ENCODE peak calls at places on chromosome 15, in seven cellular contexts. One of them, this sample, is unnamed.

GRCh38 chr15:74200394-74200793 is 2.2 kb downstream of the STRA6 start:
- DNase-seq in neural progenitor cell: no peak
- DNase-seq in GM12878: no peak
- DNase-seq in astrocyte: peak
- DNase-seq in GM23248: peak
- DNase-seq in fibroblast of lung: peak
- DNase-seq in HCT116: peak
- DNase-seq in this sample: peak

GRCh38 chr15:64851503-64851840 is 9.8 kb downstream of the PLEKHO2 start:
- DNase-seq in neural progenitor cell: peak
- DNase-seq in GM12878: no peak
- DNase-seq in astrocyte: peak
- DNase-seq in GM23248: peak
- DNase-seq in fibroblast of lung: peak
- DNase-seq in HCT116: no peak
- DNase-seq in this sample: no peak

GRCh38 chr15:44298878-44299277 is 10.4 kb downstream of the GOLM2 start:
- DNase-seq in neural progenitor cell: peak
- DNase-seq in GM12878: no peak
- DNase-seq in astrocyte: no peak
- DNase-seq in GM23248: peak
- DNase-seq in fibroblast of lung: no peak
- DNase-seq in HCT116: peak
- DNase-seq in this sample: no peak

GRCh38 chr15:57091626-57092025 is 173.2 kb downstream of the TCF12 start:
- DNase-seq in neural progenitor cell: no peak
- DNase-seq in GM12878: no peak
- DNase-seq in astrocyte: no peak
- DNase-seq in GM23248: no peak
- DNase-seq in fibroblast of lung: no peak
- DNase-seq in HCT116: no peak
- DNase-seq in this sample: no peak

GRCh38 chr15:85527907-85528306 is 147.5 kb downstream of the AKAP13 start:
- DNase-seq in neural progenitor cell: no peak
- DNase-seq in GM12878: no peak
- DNase-seq in astrocyte: peak
- DNase-seq in GM23248: peak
- DNase-seq in fibroblast of lung: peak
- DNase-seq in HCT116: no peak
- DNase-seq in this sample: peak

GRCh38 chr15:84725001-84725491 is 9.1 kb upstream of the SEC11A start:
- DNase-seq in neural progenitor cell: no peak
- DNase-seq in GM12878: peak
- DNase-seq in astrocyte: peak
- DNase-seq in GM23248: peak
- DNase-seq in fibroblast of lung: no peak
- DNase-seq in HCT116: no peak
- DNase-seq in this sample: peak

GRCh38 chr15:84649706-84650105 is 4.4 kb downstream of the WDR73 start:
- DNase-seq in neural progenitor cell: no peak
- DNase-seq in GM12878: no peak
- DNase-seq in astrocyte: no peak
- DNase-seq in GM23248: peak
- DNase-seq in fibroblast of lung: no peak
- DNase-seq in HCT116: no peak
- DNase-seq in this sample: no peak

GRCh38 chr15:48381861-48382260 is 50.6 kb downstream of the DUT start:
- DNase-seq in neural progenitor cell: no peak
- DNase-seq in GM12878: no peak
- DNase-seq in astrocyte: no peak
- DNase-seq in GM23248: no peak
- DNase-seq in fibroblast of lung: no peak
- DNase-seq in HCT116: no peak
- DNase-seq in this sample: no peak

GRCh38 chr15:99537344-99537743 is 28.4 kb upstream of the MEF2A start:
- DNase-seq in neural progenitor cell: no peak
- DNase-seq in GM12878: no peak
- DNase-seq in astrocyte: peak
- DNase-seq in GM23248: peak
- DNase-seq in fibroblast of lung: no peak
- DNase-seq in HCT116: no peak
- DNase-seq in this sample: no peak

GRCh38 chr15:62141200-62141599 is 23.9 kb downstream of the C2CD4B start:
- DNase-seq in neural progenitor cell: no peak
- DNase-seq in GM12878: no peak
- DNase-seq in astrocyte: no peak
- DNase-seq in GM23248: no peak
- DNase-seq in fibroblast of lung: no peak
- DNase-seq in HCT116: no peak
- DNase-seq in this sample: no peak

GRCh38 chr15:41944313-41944940 is 27.9 kb downstream of the EHD4 start:
- DNase-seq in neural progenitor cell: peak
- DNase-seq in GM12878: no peak
- DNase-seq in astrocyte: peak
- DNase-seq in GM23248: peak
- DNase-seq in fibroblast of lung: peak
- DNase-seq in HCT116: peak
- DNase-seq in this sample: peak

GRCh38 chr15:67769468-67770097 is 55.7 kb upstream of the SKOR1 start:
- DNase-seq in neural progenitor cell: no peak
- DNase-seq in GM12878: no peak
- DNase-seq in astrocyte: no peak
- DNase-seq in GM23248: no peak
- DNase-seq in fibroblast of lung: no peak
- DNase-seq in HCT116: no peak
- DNase-seq in this sample: no peak

GRCh38 chr15:73331991-73332925 is 36.5 kb downstream of the HCN4 start:
- DNase-seq in neural progenitor cell: no peak
- DNase-seq in GM12878: no peak
- DNase-seq in astrocyte: no peak
- DNase-seq in GM23248: no peak
- DNase-seq in fibroblast of lung: no peak
- DNase-seq in HCT116: no peak
- DNase-seq in this sample: no peak

GRCh38 chr15:37819191-37819590 is 115.2 kb upstream of the TMCO5A start:
- DNase-seq in neural progenitor cell: no peak
- DNase-seq in GM12878: no peak
- DNase-seq in astrocyte: peak
- DNase-seq in GM23248: peak
- DNase-seq in fibroblast of lung: no peak
- DNase-seq in HCT116: no peak
- DNase-seq in this sample: no peak

GRCh38 chr15:70018646-70019600 is 78.8 kb downstream of the TLE3 start:
- DNase-seq in neural progenitor cell: no peak
- DNase-seq in GM12878: no peak
- DNase-seq in astrocyte: no peak
- DNase-seq in GM23248: no peak
- DNase-seq in fibroblast of lung: no peak
- DNase-seq in HCT116: no peak
- DNase-seq in this sample: no peak

GRCh38 chr15:39232512-39232911 is 348.4 kb upstream of the THBS1 start:
- DNase-seq in neural progenitor cell: no peak
- DNase-seq in GM12878: no peak
- DNase-seq in astrocyte: peak
- DNase-seq in GM23248: peak
- DNase-seq in fibroblast of lung: peak
- DNase-seq in HCT116: no peak
- DNase-seq in this sample: peak
- H3K9ac ChIP-seq in neural progenitor cell: no peak
- H3K9ac ChIP-seq in GM12878: no peak
- H3K9ac ChIP-seq in astrocyte: peak
- H3K9ac ChIP-seq in GM23248: peak
- H3K9ac ChIP-seq in fibroblast of lung: no peak
- H3K9ac ChIP-seq in HCT116: no peak
- H3K9ac ChIP-seq in this sample: peak

GRCh38 chr15:89395996-89396395 is 61.4 kb upstream of the POLG start:
- DNase-seq in neural progenitor cell: no peak
- DNase-seq in GM12878: no peak
- DNase-seq in astrocyte: no peak
- DNase-seq in GM23248: no peak
- DNase-seq in fibroblast of lung: no peak
- DNase-seq in HCT116: no peak
- DNase-seq in this sample: peak

GRCh38 chr15:89399390-89400120 is 64.9 kb upstream of the POLG start:
- DNase-seq in neural progenitor cell: peak
- DNase-seq in GM12878: no peak
- DNase-seq in astrocyte: no peak
- DNase-seq in GM23248: peak
- DNase-seq in fibroblast of lung: no peak
- DNase-seq in HCT116: no peak
- DNase-seq in this sample: no peak

GRCh38 chr15:89396723-89397652 is 62.4 kb upstream of the POLG start:
- DNase-seq in neural progenitor cell: peak
- DNase-seq in GM12878: no peak
- DNase-seq in astrocyte: no peak
- DNase-seq in GM23248: no peak
- DNase-seq in fibroblast of lung: no peak
- DNase-seq in HCT116: no peak
- DNase-seq in this sample: no peak

GRCh38 chr15:89399070-89399389 is 64.4 kb upstream of the POLG start:
- DNase-seq in neural progenitor cell: no peak
- DNase-seq in GM12878: no peak
- DNase-seq in astrocyte: no peak
- DNase-seq in GM23248: no peak
- DNase-seq in fibroblast of lung: no peak
- DNase-seq in HCT116: no peak
- DNase-seq in this sample: no peak

GRCh38 chr15:89397653-89398023 is 63.0 kb upstream of the POLG start:
- DNase-seq in neural progenitor cell: no peak
- DNase-seq in GM12878: no peak
- DNase-seq in astrocyte: no peak
- DNase-seq in GM23248: no peak
- DNase-seq in fibroblast of lung: no peak
- DNase-seq in HCT116: no peak
- DNase-seq in this sample: no peak
- TF ChIP-seq EZH2 in neural progenitor cell: no peak
- TF ChIP-seq EZH2 in GM12878: no peak
- TF ChIP-seq EZH2 in astrocyte: no peak
- TF ChIP-seq EZH2 in GM23248: no peak
- TF ChIP-seq EZH2 in fibroblast of lung: no peak
- TF ChIP-seq EZH2 in HCT116: no peak
- TF ChIP-seq EZH2 in this sample: no peak

GRCh38 chr15:63824570-63824969 is 9.2 kb downstream of the HERC1 start:
- DNase-seq in neural progenitor cell: no peak
- DNase-seq in GM12878: no peak
- DNase-seq in astrocyte: no peak
- DNase-seq in GM23248: no peak
- DNase-seq in fibroblast of lung: no peak
- DNase-seq in HCT116: no peak
- DNase-seq in this sample: no peak

GRCh38 chr15:63819645-63820044 is 14.1 kb downstream of the HERC1 start:
- DNase-seq in neural progenitor cell: no peak
- DNase-seq in GM12878: no peak
- DNase-seq in astrocyte: no peak
- DNase-seq in GM23248: no peak
- DNase-seq in fibroblast of lung: no peak
- DNase-seq in HCT116: no peak
- DNase-seq in this sample: no peak

GRCh38 chr15:63826513-63826912 is 7.2 kb downstream of the HERC1 start:
- DNase-seq in neural progenitor cell: no peak
- DNase-seq in GM12878: no peak
- DNase-seq in astrocyte: no peak
- DNase-seq in GM23248: peak
- DNase-seq in fibroblast of lung: peak
- DNase-seq in HCT116: no peak
- DNase-seq in this sample: no peak

GRCh38 chr15:63820210-63820609 is 13.5 kb downstream of the HERC1 start:
- DNase-seq in neural progenitor cell: no peak
- DNase-seq in GM12878: no peak
- DNase-seq in astrocyte: no peak
- DNase-seq in GM23248: no peak
- DNase-seq in fibroblast of lung: no peak
- DNase-seq in HCT116: no peak
- DNase-seq in this sample: no peak

GRCh38 chr15:63823253-63823844 is 10.4 kb downstream of the HERC1 start:
- DNase-seq in neural progenitor cell: no peak
- DNase-seq in GM12878: no peak
- DNase-seq in astrocyte: no peak
- DNase-seq in GM23248: no peak
- DNase-seq in fibroblast of lung: no peak
- DNase-seq in HCT116: no peak
- DNase-seq in this sample: no peak
- H3K9ac ChIP-seq in neural progenitor cell: no peak
- H3K9ac ChIP-seq in GM12878: no peak
- H3K9ac ChIP-seq in astrocyte: no peak
- H3K9ac ChIP-seq in GM23248: no peak
- H3K9ac ChIP-seq in fibroblast of lung: no peak
- H3K9ac ChIP-seq in HCT116: no peak
- H3K9ac ChIP-seq in this sample: no peak

GRCh38 chr15:28903555-28903954 is 17.8 kb downstream of the APBA2 start:
- DNase-seq in neural progenitor cell: no peak
- DNase-seq in GM12878: no peak
- DNase-seq in astrocyte: no peak
- DNase-seq in GM23248: no peak
- DNase-seq in fibroblast of lung: no peak
- DNase-seq in HCT116: no peak
- DNase-seq in this sample: no peak

GRCh38 chr15:28902856-28903255 is 17.1 kb downstream of the APBA2 start:
- DNase-seq in neural progenitor cell: no peak
- DNase-seq in GM12878: no peak
- DNase-seq in astrocyte: no peak
- DNase-seq in GM23248: no peak
- DNase-seq in fibroblast of lung: no peak
- DNase-seq in HCT116: no peak
- DNase-seq in this sample: no peak

GRCh38 chr15:28901987-28902745 is 16.4 kb downstream of the APBA2 start:
- DNase-seq in neural progenitor cell: peak
- DNase-seq in GM12878: no peak
- DNase-seq in astrocyte: no peak
- DNase-seq in GM23248: no peak
- DNase-seq in fibroblast of lung: no peak
- DNase-seq in HCT116: no peak
- DNase-seq in this sample: no peak

GRCh38 chr15:28904023-28904422 is 18.2 kb downstream of the APBA2 start:
- DNase-seq in neural progenitor cell: no peak
- DNase-seq in GM12878: no peak
- DNase-seq in astrocyte: no peak
- DNase-seq in GM23248: no peak
- DNase-seq in fibroblast of lung: no peak
- DNase-seq in HCT116: no peak
- DNase-seq in this sample: no peak

DNA sequence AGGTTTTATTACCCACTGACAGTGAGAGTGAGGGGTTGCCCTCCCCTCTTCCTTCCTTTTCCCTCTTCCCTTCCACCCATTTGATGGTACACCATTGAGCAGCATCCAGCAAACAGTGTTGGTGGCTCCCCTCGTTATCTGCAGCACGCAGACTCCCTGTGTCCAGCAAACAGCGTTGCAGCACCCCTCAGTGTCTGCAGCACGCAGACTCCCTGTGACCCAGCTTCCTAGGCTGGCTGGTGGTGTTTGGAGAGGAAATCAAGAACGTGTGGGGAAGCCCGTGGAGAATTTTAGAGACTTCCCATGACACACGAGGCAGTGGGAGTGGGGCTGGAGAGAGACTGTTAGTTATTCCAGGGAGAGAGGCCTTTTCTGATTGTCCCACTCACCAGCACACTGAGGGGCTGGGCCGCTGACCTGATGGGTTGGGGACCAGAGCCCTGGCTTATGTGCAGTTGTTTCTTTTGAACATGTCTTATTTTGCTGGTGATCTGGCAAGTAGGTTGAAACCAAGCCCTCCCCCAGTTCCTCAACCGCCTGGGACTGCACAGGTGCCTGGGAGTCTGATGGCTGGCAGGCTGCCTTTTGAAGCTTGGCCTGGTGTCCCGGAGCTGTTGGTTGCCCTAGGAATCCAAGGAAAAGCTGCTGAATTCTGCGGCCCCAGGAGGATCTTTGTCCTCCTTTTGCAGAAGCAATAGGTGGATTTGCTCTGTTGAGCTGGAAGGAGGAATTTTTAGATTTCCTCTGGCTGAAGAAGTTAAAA is 18.9 kb downstream of the APBA2 start:
- DNase-seq in neural progenitor cell: no peak
- DNase-seq in GM12878: no peak
- DNase-seq in astrocyte: no peak
- DNase-seq in GM23248: no peak
- DNase-seq in fibroblast of lung: no peak
- DNase-seq in HCT116: no peak
- DNase-seq in this sample: no peak
- TF ChIP-seq EZH2 in neural progenitor cell: no peak
- TF ChIP-seq EZH2 in GM12878: no peak
- TF ChIP-seq EZH2 in astrocyte: no peak
- TF ChIP-seq EZH2 in GM23248: no peak
- TF ChIP-seq EZH2 in fibroblast of lung: no peak
- TF ChIP-seq EZH2 in HCT116: no peak
- TF ChIP-seq EZH2 in this sample: no peak